ENCODE peak calls at places on chromosomes 11 and 22, in six cellular contexts. A, P, O, G, L and T are unnamed samples.
A peak's percentile ranks its signal among the peaks of the same experiment; 100 is the strongest.

GRCh38 chr11:119375629-119376196 is 5.8 kb downstream of the USP2 start:
- DNase-seq in P (peak; percentile 87), G (no peak), A (no peak), L (no peak), O (no peak), T (no peak)

GRCh38 chr11:90124371-90124770 is 10.1 kb upstream of the NAALAD2 start:
- DNase-seq in O (no peak), A (no peak), G (no peak), L (no peak), P (no peak), T (no peak)

GRCh38 chr22:21917206-21917958 is 35.3 kb downstream of the PPM1F start:
- DNase-seq in P (peak; percentile 35), L (no peak), O (no peak), A (no peak), G (no peak), T (no peak)

GRCh38 chr11:8247312-8247711 is 16.4 kb downstream of the LMO1 start:
- DNase-seq in G (no peak), A (peak; percentile 36), L (no peak), O (no peak), P (no peak), T (peak; percentile 30)

GRCh38 chr11:120667281-120667680 is 155.7 kb downstream of the GRIK4 start:
- DNase-seq in L (no peak), P (no peak), O (no peak), G (no peak), A (peak; percentile 4), T (no peak)

GRCh38 chr22:39242809-39243442 is 1.9 kb downstream of the PDGFB start:
- DNase-seq in P (no peak), L (no peak), A (peak; percentile 47), O (no peak), G (peak; percentile 43), T (peak; percentile 42)

GRCh38 chr11:17012712-17013547 is 1.3 kb downstream of the PLEKHA7 start:
- DNase-seq in A (no peak), L (no peak), P (peak; percentile 48), O (peak; percentile 52), G (no peak), T (no peak)

GRCh38 chr11:119742263-119742861 is 13.4 kb upstream of the NECTIN1 start:
- DNase-seq in O (no peak), P (no peak), A (peak; percentile 62), G (peak; percentile 32), L (no peak), T (no peak)

GRCh38 chr22:49966716-49967332 is 6.3 kb downstream of the PIM3 start:
- DNase-seq in P (no peak), L (no peak), G (peak; percentile 36), O (peak; percentile 22), A (no peak), T (no peak)

GRCh38 chr22:35523167-35523928 is 17.3 kb upstream of the RASD2 start:
- DNase-seq in L (no peak), G (no peak), O (no peak), A (no peak), P (no peak), T (peak; percentile 44)

GRCh38 chr11:68840661-68841653 is 759 bp downstream of the CPT1A start:
- DNase-seq in O (peak; percentile 18), P (no peak), L (peak; percentile 33), G (no peak), A (no peak), T (peak; percentile 57)

GRCh38 chr11:103904324-103904667 is 132.1 kb upstream of the DDI1 start:
- DNase-seq in L (no peak), G (no peak), P (no peak), O (no peak), A (no peak), T (peak; percentile 21)

GRCh38 chr22:36893262-36893661 is 20.2 kb upstream of the CSF2RB start:
- DNase-seq in A (no peak), L (no peak), G (no peak), O (no peak), P (no peak), T (no peak)

GRCh38 chr11:2701898-2702434 is 2.2 kb upstream of the KCNQ1OT1 start:
- DNase-seq in G (peak; percentile 2), A (no peak), L (no peak), P (no peak), O (no peak), T (no peak)

GRCh38 chr11:67613960-67614715 is 7.4 kb downstream of the NDUFV1 start:
- DNase-seq in L (peak; percentile 88), O (peak; percentile 77), G (peak; percentile 77), P (no peak), A (peak; percentile 93), T (peak; percentile 93)

GRCh38 chr11:38332046-38332445 is 1734.0 kb upstream of the RAG2 start:
- DNase-seq in P (no peak), G (no peak), L (no peak), O (no peak), A (no peak), T (no peak)

GRCh38 chr11:71131861-71132260 is 120.5 kb downstream of the SHANK2 start:
- DNase-seq in L (no peak), P (no peak), A (no peak), G (no peak), O (no peak), T (no peak)

GRCh38 chr11:101327908-101328307 is 198.3 kb upstream of the PGR start:
- DNase-seq in G (no peak), O (no peak), P (no peak), A (no peak), L (no peak), T (no peak)

GRCh38 chr11:44243633-44244343 is 66.2 kb downstream of the ALX4 start:
- DNase-seq in O (no peak), P (no peak), G (no peak), A (no peak), L (no peak), T (no peak)